ENCODE peak calls at places on chromosomes 1 and 21, in seven cellular contexts. Q is testis, E is Peyer's patch, R is brain microvascular endothelial cell, C is GM06990, A is breast epithelium, V is colonic mucosa. X is an unnamed sample.

GRCh38 chr1:164622057-164622840 is 63.3 kb downstream of the PBX1 start:
- DNase-seq in Q (no peak), E (no peak), R (no peak), C (no peak), A (no peak), V (no peak), X (no peak)

GRCh38 chr1:224067621-224068457 is 46.1 kb upstream of the FBXO28 start:
- DNase-seq in Q (no peak), E (no peak), R (peak; percentile 57), C (no peak), A (no peak), V (no peak), X (no peak)

GRCh38 chr1:155017946-155018316 is 15.3 kb downstream of the ZBTB7B start:
- DNase-seq in Q (no peak), E (no peak), R (no peak), C (no peak), A (no peak), V (no peak), X (no peak)

GRCh38 chr1:179178965-179179364 is 50.5 kb downstream of the ABL2 start:
- DNase-seq in Q (no peak), E (no peak), R (no peak), C (no peak), A (no peak), V (no peak), X (no peak)

GRCh38 chr21:32423320-32423719 is 10.8 kb downstream of the EVA1C start:
- DNase-seq in Q (no peak), E (no peak), R (peak; percentile 84), C (no peak), A (no peak), V (no peak), X (peak; percentile 66)

GRCh38 chr1:84379781-84380180 is 18.5 kb upstream of the DNASE2B start:
- DNase-seq in Q (no peak), E (no peak), R (no peak), C (no peak), A (no peak), V (no peak), X (no peak)

GRCh38 chr1:150152772-150153461 is 3.2 kb downstream of the PLEKHO1 start:
- DNase-seq in Q (no peak), E (no peak), R (peak; percentile 69), C (no peak), A (no peak), V (no peak), X (no peak)

GRCh38 chr1:209670441-209671082 is 4.7 kb upstream of the G0S2 start:
- DNase-seq in Q (no peak), E (no peak), R (no peak), C (no peak), A (no peak), V (no peak), X (no peak)

GRCh38 chr1:169648187-169648586 is 18.3 kb upstream of the SELP start:
- DNase-seq in Q (no peak), E (no peak), R (no peak), C (no peak), A (no peak), V (no peak), X (no peak)

GRCh38 chr1:1170215-1170890 is 3.3 kb upstream of the TTLL10 start:
- DNase-seq in Q (no peak), E (no peak), R (no peak), C (peak; percentile 1), A (no peak), V (peak; percentile 56), X (no peak)

GRCh38 chr1:43121251-43121650 is 50.8 kb downstream of the EBNA1BP2 start:
- DNase-seq in Q (no peak), E (no peak), R (no peak), C (no peak), A (no peak), V (no peak), X (no peak)

GRCh38 chr1:181101581-181102226 is 13.2 kb downstream of the IER5 start:
- DNase-seq in Q (no peak), E (no peak), R (no peak), C (no peak), A (no peak), V (no peak), X (no peak)

GRCh38 chr1:107787299-107787698 is 177.7 kb downstream of the VAV3 start:
- DNase-seq in Q (no peak), E (peak; percentile 51), R (no peak), C (no peak), A (no peak), V (no peak), X (no peak)

GRCh38 chr1:52955129-52955970 is 28.3 kb downstream of the SCP2 start:
- DNase-seq in Q (no peak), E (no peak), R (peak; percentile 52), C (no peak), A (no peak), V (peak; percentile 28), X (peak; percentile 87)

GRCh38 chr1:198678301-198678836 is 39.5 kb downstream of the PTPRC start:
- DNase-seq in Q (no peak), E (no peak), R (no peak), C (no peak), A (no peak), V (no peak), X (no peak)

GRCh38 chr1:201791775-201792166 is 37.2 kb upstream of the IPO9 start:
- DNase-seq in Q (no peak), E (no peak), R (peak; percentile 70), C (no peak), A (no peak), V (no peak), X (peak; percentile 42)

GRCh38 chr1:84086189-84086588 is 57.9 kb upstream of the PRKACB start:
- DNase-seq in Q (no peak), E (no peak), R (no peak), C (no peak), A (no peak), V (no peak), X (no peak)

GRCh38 chr1:30038134-30039025 is 685.0 kb downstream of the MATN1 start:
- DNase-seq in Q (no peak), E (no peak), R (no peak), C (no peak), A (no peak), V (peak; percentile 16), X (no peak)

DNA sequence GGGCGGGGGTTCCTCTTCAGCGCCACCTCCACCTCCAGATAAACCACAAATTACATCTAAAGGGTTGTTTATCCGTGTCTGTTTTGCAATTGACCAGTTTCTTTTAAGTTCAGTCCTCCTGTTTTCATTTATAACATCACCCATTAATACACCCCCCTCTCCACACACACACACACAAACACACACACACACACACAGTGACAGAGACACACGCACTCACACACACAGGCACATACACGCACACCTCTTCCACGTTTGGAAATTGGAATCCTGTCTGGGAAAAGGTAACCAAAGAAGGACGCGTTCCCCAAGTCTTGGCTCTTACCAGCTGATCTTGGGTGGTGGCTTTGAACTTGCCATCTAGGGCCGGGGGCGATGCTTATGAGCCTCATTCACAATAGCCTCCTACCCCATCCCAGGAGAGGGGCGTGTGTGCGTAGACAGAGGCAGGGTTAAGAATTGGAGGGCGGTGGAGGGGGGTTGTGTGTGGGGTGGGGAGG is 442 bp upstream of the CSMD2 start:
- DNase-seq in Q (no peak), E (no peak), R (no peak), C (no peak), A (no peak), V (no peak), X (no peak)
- H3K4me3 ChIP-seq in Q (peak overlapping the region; percentile 40), E (peak overlapping the region; percentile 42), R (no peak overlapping the region), C (no peak overlapping the region), A (peak overlapping the region; percentile 66), V (no peak overlapping the region), X (peak overlapping the region; percentile 62)

DNA sequence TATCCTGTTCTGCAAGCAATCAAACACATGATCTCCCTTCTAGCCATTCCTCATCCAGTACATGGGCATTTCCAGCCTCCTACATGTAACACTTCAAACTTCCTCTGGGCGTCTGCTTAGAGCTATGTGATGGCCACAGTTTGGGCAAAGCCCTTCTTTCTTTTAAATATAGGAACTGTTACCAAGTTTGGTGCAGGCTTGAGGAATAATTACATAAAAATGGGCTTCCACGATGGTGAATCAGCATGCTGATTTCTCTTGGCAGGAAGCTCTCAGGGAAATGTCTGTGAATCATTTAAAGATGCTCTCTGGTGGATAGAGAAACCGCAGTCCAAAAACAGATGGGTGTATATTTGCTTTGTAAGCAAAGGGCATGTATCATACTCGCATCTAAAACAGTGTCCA is 176.9 kb upstream of the FMN2 start:
- DNase-seq in Q (no peak), E (no peak), R (peak; percentile 72), C (no peak), A (no peak), V (no peak), X (peak; percentile 89)
- TF ChIP-seq CTCF in Q (no peak), E (no peak), R (peak; percentile 18), C (no peak), A (no peak), V (no peak), X (peak; percentile 35)

GRCh38 chr1:12515234-12515633 is 102.8 kb downstream of the DHRS3 start:
- DNase-seq in Q (no peak), E (no peak), R (no peak), C (no peak), A (no peak), V (no peak), X (no peak)
- H3K36me3 ChIP-seq in Q (no peaks in the 10 kb centered on the region), E (no peaks in the 10 kb centered on the region), R (no peaks in the 10 kb centered on the region), C (no peaks in the 10 kb centered on the region), A (no peaks in the 10 kb centered on the region), V (no peaks in the 10 kb centered on the region), X (peaks cover 3% of the 10 kb centered on the region)

GRCh38 chr1:10979483-10979920 is 33.0 kb upstream of the TARDBP start:
- DNase-seq in Q (no peak), E (no peak), R (no peak), C (no peak), A (peak; percentile 62), V (no peak), X (no peak)

GRCh38 chr1:10973552-10973951 is 38.9 kb upstream of the TARDBP start:
- DNase-seq in Q (peak; percentile 64), E (no peak), R (no peak), C (no peak), A (no peak), V (no peak), X (no peak)

GRCh38 chr1:10978719-10979118 is 33.7 kb upstream of the TARDBP start:
- DNase-seq in Q (no peak), E (no peak), R (no peak), C (no peak), A (no peak), V (no peak), X (no peak)

GRCh38 chr1:10973956-10974881 is 38.2 kb upstream of the TARDBP start:
- DNase-seq in Q (no peak), E (no peak), R (no peak), C (no peak), A (no peak), V (no peak), X (no peak)

DNA sequence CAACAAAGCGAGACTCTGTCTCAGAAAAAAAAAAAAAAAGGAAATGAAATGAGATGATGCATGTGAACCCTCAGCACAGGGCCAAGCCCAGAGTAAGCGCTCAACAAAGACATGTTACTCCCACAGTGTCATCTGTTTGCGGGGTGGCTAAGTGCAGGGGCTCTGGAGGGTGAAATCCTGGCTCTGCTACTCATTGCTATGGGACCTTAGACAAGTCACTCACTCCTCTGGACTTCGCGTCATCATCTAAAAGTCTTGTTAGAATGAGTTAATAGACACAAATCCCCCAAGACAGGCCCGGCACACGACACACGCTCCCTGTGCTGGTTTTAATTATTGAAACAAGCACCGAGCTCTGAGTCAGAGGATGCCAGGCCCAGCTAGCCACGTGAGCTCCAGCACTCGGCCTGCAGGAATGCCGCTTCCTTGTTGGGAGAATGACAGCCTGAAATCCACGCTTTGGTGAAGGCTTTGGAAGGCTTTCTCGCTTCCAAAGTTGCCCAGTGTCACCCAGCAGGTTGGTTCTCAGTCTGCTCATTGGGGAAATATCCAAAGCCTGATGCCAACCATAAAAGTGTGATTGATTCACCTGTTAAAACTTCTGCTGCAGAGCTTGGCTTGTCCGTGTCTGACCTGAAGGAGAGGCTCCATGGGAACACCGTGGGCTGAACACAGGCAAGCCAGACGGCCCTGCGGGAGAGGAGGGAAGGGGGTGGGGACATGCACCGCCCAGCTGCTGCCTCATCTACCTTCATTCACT is 36.7 kb upstream of the TARDBP start:
- DNase-seq in Q (no peak), E (no peak), R (peak; percentile 57), C (no peak), A (peak; percentile 74), V (no peak), X (peak; percentile 95)
- H3K4me3 ChIP-seq in Q (no peak overlapping the region), E (no peak overlapping the region), R (no peak overlapping the region), C (no peak overlapping the region), A (peak overlapping the region; percentile 16), V (no peak overlapping the region), X (no peak overlapping the region)

X was measured in BJ.